ENCODE peak calls at places on chromosomes 12 and 14, in eight cellular contexts. B is suprapubic skin, W is body of pancreas, E is sigmoid colon, A is pancreas, H is mammary epithelial cell, O is Peyer's patch, L is heart left ventricle. F is an unnamed sample. For H3K27me3, the result is how much of the 10 kb centered on the place peaks cover.

GRCh38 chr14:72758993-72759392 is 134.9 kb downstream of the DPF3 start:
- DNase-seq in B (no peak), W (no peak), E (no peak), A (no peak), H (no peak), O (no peak), L (no peak), F (no peak)

GRCh38 chr12:88493651-88494050 is 86.6 kb downstream of the KITLG start:
- DNase-seq in B (no peak), W (no peak), E (no peak), A (no peak), H (peak), O (no peak), L (no peak), F (no peak)

GRCh38 chr12:28390716-28391452 is 200.6 kb downstream of the CCDC91 start:
- DNase-seq in B (no peak), W (no peak), E (no peak), A (no peak), H (no peak), O (no peak), L (no peak), F (no peak)

GRCh38 chr12:105083551-105084105 is 630 bp downstream of the ALDH1L2 start:
- DNase-seq in B (peak), W (peak), E (peak), A (peak), H (peak), O (peak), L (peak), F (no peak)

GRCh38 chr12:31325524-31325875 is 450 bp downstream of the SINHCAF start:
- DNase-seq in B (no peak), W (no peak), E (no peak), A (peak), H (no peak), O (peak), L (peak), F (peak)

GRCh38 chr12:76043377-76043776 is 11.8 kb upstream of the PHLDA1 start:
- DNase-seq in B (no peak), W (no peak), E (no peak), A (no peak), H (no peak), O (no peak), L (no peak), F (no peak)

GRCh38 chr14:62103497-62103896 is 341.3 kb downstream of the SNAPC1 start:
- DNase-seq in B (no peak), W (no peak), E (no peak), A (no peak), H (no peak), O (no peak), L (no peak), F (no peak)

GRCh38 chr12:87266305-87266704 is 762.9 kb downstream of the C12orf50 start:
- DNase-seq in B (no peak), W (no peak), E (no peak), A (no peak), H (no peak), O (no peak), L (no peak), F (no peak)

GRCh38 chr14:35224615-35225014 is 67.6 kb upstream of the PSMA6 start:
- DNase-seq in B (no peak), W (no peak), E (no peak), A (no peak), H (no peak), O (no peak), L (no peak), F (no peak)

GRCh38 chr12:58313091-58313855 is 371.9 kb downstream of the ATP23 start:
- DNase-seq in B (no peak), W (no peak), E (no peak), A (no peak), H (peak), O (no peak), L (no peak), F (no peak)

GRCh38 chr12:1668833-1669543 is 21.9 kb upstream of the ADIPOR2 start:
- DNase-seq in B (no peak), W (no peak), E (no peak), A (no peak), H (no peak), O (peak), L (peak), F (no peak)

DNA sequence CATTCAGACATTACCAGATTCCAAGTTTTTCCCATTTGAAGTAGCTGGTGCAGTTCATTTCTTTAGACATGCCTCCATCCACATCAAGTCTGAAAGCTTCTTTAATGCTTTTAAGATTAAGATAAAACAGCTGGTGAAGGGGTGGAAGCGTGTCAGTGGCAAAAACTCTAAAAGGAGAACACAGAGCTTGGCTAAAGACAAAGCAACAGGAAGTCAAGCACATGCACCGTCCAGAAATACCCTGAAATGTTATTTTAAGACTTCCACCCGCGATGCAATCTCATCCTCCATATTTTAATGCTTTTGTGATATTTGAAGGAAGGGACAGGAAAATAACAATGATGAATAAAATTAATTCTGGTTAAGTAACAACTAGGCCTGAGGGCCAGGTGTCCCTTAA is 31.8 kb downstream of the PPM1H start:
- DNase-seq in B (no peak), W (no peak), E (no peak), A (no peak), H (no peak), O (no peak), L (no peak), F (no peak)
- H3K27ac ChIP-seq in B (no peak), W (no peak), E (no peak), A (no peak), H (no peak), O (no peak), L (no peak), F (no peak)

DNA sequence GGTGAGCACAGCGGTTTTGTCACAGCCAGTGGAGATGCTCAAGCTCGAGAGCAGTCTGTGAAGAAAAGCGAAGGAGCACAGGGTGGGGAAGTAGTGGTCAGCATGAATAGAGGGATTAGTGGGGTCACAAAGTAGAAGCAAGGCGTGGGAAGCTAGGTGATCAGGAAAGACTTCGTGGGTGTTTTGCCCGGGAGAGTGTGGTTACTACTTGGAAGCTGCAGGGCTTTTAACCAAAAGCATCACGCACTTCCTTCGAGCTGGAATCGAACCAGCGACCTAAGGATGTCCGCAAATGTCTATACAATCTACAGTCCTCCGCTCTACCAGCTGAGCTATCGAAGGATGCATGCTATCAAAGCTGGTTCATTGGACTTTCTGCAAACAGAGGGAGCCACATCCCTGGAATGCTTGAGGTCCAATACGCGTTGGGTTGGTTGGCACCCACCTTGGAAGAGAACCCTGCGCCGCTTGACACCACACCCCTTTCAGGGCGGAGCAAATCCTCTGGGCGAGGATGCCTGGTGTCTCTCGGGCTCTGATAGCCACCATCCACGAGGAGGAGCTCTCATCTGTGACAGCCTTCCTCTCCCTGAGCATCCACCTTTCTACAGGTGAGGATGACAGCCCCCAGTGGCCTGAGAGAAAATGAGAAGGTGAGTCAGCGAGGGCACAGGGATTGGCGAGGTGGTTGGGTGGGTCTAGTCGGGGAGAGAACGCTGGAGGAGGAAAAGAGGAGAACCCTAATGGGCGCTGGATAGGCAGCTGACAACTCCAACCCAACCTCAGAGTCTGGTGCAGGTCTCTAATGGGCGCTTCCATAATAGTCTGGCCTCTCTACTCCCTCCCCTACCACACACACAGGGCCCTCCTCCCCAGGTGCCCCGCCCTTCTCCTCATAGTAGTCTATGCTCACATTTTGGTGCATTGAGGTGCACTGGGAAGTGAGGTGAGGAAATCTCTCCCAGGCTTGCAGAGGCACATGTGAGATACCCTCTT is 16.0 kb upstream of the OR6S1 start:
- DNase-seq in B (no peak), W (no peak), E (no peak), A (no peak), H (peak), O (no peak), L (no peak), F (no peak)
- H3K27me3 ChIP-seq in B (half or more), W (under half), E (under half), A (under half), H (under half), O (under half), L (half or more), F (under half)

DNA sequence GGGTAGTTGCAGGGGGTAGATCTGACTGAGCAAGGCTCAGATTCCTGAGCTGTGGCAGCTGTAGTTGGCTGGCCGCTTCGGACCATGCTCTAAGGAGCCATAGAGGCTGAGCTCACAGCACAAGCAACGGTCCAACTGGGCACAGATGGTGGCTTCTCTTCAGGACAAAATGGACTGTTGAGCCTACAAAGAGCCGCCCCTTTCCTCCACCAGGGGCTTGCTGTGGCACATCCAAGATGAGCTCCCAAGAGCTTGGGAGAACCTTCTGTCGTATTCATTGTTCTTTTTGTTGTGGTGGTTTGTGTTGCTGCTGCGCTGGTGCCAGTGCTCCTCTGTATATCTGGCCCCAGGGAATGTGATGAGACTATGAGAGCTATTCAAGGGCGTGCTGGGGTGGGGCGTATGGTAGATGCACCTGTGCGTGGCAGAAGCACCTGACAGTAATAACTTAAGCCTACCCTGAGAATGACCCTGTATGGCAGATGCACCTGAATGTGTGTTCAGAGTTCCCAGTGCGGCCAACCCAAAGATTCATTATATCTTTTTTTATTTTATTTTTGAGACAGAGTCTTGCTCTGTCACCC is 17.8 kb upstream of the LGALS3 start:
- DNase-seq in B (no peak), W (no peak), E (peak), A (no peak), H (no peak), O (peak), L (no peak), F (no peak)
- TF ChIP-seq CTCF in B (no peak), W (no peak), E (no peak), A (no peak), H (no peak), O (peak), L (no peak), F (no peak)

DNA sequence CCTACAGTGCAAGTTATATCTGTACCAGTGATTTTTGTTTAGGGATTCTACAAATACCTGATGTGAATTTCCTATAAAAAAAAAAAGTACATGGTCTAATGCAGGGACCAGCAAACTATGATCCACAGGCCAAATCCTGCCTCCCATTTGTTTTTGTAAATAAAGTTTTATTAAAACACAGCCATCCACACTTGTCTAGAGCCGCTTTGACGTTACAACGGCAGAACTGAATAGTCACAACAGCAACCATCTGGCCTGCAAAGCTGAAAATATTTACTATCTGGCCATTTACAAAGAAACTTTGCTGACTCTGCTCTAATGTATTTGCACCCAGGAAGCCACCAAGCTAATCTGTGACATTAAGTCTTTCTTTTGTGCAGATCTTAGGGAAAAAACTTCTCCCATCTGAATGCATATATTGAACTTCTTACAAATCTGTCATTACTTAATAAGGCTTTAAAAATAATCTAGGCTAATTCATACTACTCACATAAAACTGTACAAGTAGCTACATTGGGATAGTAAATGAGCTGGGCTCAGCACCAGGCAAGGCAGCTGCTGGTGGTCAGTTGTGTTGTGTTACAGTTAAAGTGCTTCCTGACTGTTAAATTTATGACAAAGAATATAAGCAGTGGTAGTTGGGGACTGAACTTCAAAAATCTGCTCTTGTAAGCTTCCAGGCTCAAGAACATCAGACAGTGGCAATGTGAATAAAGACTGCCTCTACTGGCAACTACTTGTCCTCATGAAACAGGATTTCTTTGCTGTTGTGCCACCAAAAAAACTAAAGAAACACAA is 303.3 kb downstream of the MED13L start:
- DNase-seq in B (no peak), W (no peak), E (no peak), A (no peak), H (no peak), O (no peak), L (no peak), F (no peak)
- H3K27ac ChIP-seq in B (no peak), W (no peak), E (no peak), A (no peak), H (no peak), O (no peak), L (no peak), F (no peak)

GRCh38 chr14:50717826-50718225 is 49.7 kb upstream of the SAV1 start:
- DNase-seq in B (no peak), W (no peak), E (no peak), A (no peak), H (no peak), O (no peak), L (no peak), F (no peak)
- H3K27me3 ChIP-seq in B (under half), W (under half), E (under half), A (under half), H (under half), O (under half), L (under half), F (under half)

GRCh38 chr14:75566321-75566720 is 12.1 kb upstream of the FLVCR2 start:
- DNase-seq in B (no peak), W (no peak), E (no peak), A (no peak), H (no peak), O (no peak), L (no peak), F (peak)
- TF ChIP-seq CTCF in B (no peak), W (no peak), E (no peak), A (no peak), H (no peak), O (no peak), L (no peak), F (no peak)